ENCODE peak calls at places on chromosomes 3 and 15, in four cellular contexts. S, L, V and U are unnamed samples.

GRCh38 chr3:124277516-124277890 is 285.6 kb upstream of the ROPN1 start:
- DNase-seq in V (no peak), L (no peak), S (no peak), U (no peak)

GRCh38 chr15:63503739-63504246 is 600 bp upstream of the USP3 start:
- DNase-seq in L (no peak), S (peak), V (peak), U (peak)

GRCh38 chr3:52068055-52068704 is 11.8 kb upstream of the DUSP7 start:
- DNase-seq in L (no peak), V (no peak), S (no peak), U (no peak)

GRCh38 chr3:13069495-13069894 is 3.7 kb downstream of the IQSEC1 start:
- DNase-seq in V (no peak), L (peak), S (no peak), U (no peak)

GRCh38 chr3:63979093-63979492 is 44.2 kb downstream of the PSMD6 start:
- DNase-seq in S (no peak), L (no peak), V (no peak), U (no peak)

GRCh38 chr15:41215708-41216107 is 14.8 kb downstream of the EXD1 start:
- DNase-seq in L (no peak), S (no peak), V (no peak), U (no peak)

GRCh38 chr3:34106879-34107278 is 308.4 kb downstream of the PDCD6IP start:
- DNase-seq in L (peak), S (no peak), V (peak), U (peak)

GRCh38 chr3:185631108-185631507 is 45.0 kb downstream of the SENP2 start:
- DNase-seq in V (no peak), S (no peak), L (peak), U (no peak)

GRCh38 chr3:129211772-129212171 is 28.1 kb upstream of the CNBP start:
- DNase-seq in S (peak), L (no peak), V (peak), U (peak)

GRCh38 chr3:150771600-150771999 is 8.6 kb upstream of the SIAH2 start:
- DNase-seq in L (no peak), V (peak), S (peak), U (no peak)

GRCh38 chr3:134344560-134344959 is 29.7 kb downstream of the AMOTL2 start:
- DNase-seq in V (no peak), S (no peak), L (no peak), U (no peak)

GRCh38 chr3:15476378-15476777 is 45.1 kb downstream of the COLQ start:
- DNase-seq in L (no peak), V (no peak), S (no peak), U (no peak)

GRCh38 chr3:81764665-81765064 is 3.2 kb upstream of the GBE1 start:
- DNase-seq in L (no peak), S (no peak), V (no peak), U (no peak)

GRCh38 chr3:99825239-99825638 is 7.6 kb downstream of the CMSS1 start:
- DNase-seq in L (no peak), V (peak), S (no peak), U (no peak)

GRCh38 chr3:138114431-138114918 is 933 bp downstream of the DZIP1L start:
- DNase-seq in S (peak), V (no peak), L (no peak), U (no peak)

GRCh38 chr3:112293368-112294321 is at the start of gene SLC9C1:
- DNase-seq in S (peak), L (peak), V (peak), U (peak)

GRCh38 chr3:102037791-102038190 is 188.5 kb downstream of the NFKBIZ start:
- DNase-seq in S (no peak), L (no peak), V (no peak), U (no peak)

GRCh38 chr3:197343656-197344408 is 45.4 kb upstream of the DLG1 start:
- DNase-seq in V (no peak), L (no peak), S (no peak), U (no peak)

GRCh38 chr15:31752363-31752762 is 278.0 kb upstream of the CHRNA7 start:
- DNase-seq in L (no peak), V (no peak), S (no peak), U (no peak)

DNA sequence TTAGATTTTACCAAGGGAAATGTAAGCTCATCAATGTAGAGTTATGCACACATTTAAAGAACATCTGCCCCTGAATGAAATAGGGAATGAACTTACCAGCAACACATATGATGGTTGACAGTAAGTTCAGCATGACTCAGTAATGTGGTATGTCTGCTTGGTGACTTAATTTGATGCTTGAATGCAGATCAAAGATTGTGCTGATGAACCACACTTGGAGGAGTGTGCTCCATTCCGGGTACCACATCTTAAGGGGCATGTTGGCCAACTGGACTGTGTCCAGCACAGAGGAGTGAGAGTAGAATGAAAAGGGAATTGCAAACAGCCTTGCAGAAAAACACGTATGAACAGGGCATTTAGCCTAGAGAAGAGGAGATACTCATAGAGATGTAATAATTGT is 171.0 kb upstream of the RARB start:
- DNase-seq in V (no peak), L (no peak), S (no peak), U (no peak)
- TF ChIP-seq MAX in V (no peak), L (no peak), S (no peak), U (no peak)

DNA sequence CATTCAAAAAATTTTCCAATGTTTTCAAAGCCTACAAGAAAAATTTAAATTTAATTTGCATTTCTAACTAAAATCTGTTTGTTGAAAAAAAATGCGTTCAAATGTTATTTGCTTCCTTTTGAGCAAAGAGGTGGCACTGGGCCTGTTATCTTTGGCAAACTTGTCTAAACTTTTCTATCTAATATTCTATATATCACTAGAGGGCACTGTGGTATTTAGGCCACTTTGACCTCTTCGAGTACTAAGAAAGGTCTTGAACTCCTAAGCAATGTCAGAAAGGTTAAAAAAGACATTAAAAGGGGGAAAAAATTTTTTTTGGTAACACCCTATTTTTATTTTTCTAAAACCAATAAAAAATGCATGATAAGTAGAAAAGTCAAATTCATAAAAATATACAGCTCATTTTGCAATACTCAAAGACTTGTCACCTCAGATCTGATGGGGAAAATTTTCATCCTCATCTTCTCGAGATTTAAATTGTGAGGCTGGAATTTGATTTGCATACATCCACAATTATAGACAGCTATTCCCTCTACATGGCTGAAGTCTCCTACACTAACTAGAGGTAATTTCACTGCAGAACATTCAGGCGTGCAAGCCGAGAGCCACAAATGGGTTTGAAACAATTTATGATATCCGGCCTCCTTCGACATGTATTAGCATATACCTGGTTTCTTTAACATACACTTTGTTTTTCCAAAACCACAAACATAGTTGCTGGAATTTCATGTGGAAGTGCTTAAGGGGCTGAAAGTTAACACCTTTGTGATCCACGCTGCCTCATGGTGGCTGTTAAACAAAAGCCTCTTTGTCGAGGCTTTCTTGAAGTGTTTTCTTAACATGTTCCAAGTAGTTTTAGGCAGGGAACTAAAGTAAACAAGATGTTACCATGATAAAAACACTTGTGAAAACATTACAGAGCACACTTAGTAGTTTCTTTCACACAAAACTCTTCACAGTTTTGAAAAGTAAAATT is 576.4 kb downstream of the FOXP1 start:
- DNase-seq in S (peak), V (peak), L (no peak), U (peak)
- TF ChIP-seq POLR2AphosphoS2 in S (no peak), V (no peak), L (no peak), U (no peak)

DNA sequence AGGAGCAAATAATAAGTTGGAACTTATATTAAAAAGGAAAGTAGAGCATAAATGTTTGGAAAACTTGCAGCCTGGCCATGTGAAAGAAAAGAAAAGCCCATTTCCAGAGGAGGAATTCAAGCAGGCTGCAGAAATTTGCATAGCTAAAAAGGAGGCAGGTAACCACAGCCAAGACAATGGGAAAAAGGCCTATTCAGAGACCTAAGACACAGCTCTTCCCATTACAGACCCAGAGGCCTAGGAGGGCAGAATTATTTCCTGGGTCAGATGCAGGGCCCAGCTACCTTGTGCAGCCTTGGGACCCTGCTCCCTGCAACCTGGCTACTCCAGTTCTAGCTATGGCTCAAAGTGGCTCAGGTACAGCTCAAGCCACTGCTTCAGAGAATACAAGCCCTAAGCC is 234.6 kb upstream of the BCHE start:
- DNase-seq in L (no peak), V (no peak), S (no peak), U (no peak)
- TF ChIP-seq MAX in L (no peak), V (no peak), S (no peak), U (no peak)

GRCh38 chr3:187287231-187287630 is 4.3 kb downstream of the MASP1 start:
- DNase-seq in S (no peak), L (no peak), V (no peak), U (no peak)
- TF ChIP-seq POLR2AphosphoS2 in S (no peak), L (no peak), V (no peak), U (no peak)

GRCh38 chr3:8755564-8756237 is 13.7 kb downstream of the OXTR start:
- DNase-seq in V (peak), S (peak), L (no peak), U (peak)
- TF ChIP-seq MAX in V (no peak), S (no peak), L (no peak), U (no peak)

DNA sequence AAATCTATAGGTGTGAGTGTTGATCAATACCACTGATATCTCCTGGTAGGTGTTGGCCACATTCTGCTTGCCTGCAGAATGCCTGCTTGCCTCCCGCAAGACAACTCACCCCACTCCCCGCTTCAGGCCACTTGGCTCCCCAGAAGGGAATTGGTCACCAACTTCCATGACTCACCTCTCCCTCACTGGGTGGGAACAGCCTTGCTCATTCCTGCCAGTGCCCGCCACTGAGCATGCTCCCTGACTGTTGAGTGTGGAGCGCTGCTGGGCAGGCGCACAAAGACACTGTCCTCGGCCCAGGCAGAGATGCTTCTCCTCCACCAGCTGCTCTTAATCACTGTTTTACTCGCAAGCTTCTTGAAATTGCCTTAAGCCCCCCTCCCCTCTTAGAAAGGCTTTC is 57.3 kb upstream of the PPP2R3A start:
- DNase-seq in V (no peak), S (no peak), L (no peak), U (no peak)
- TF ChIP-seq POLR2AphosphoS2 in V (no peak), S (no peak), L (no peak), U (no peak)